ENCODE peak calls at places on chromosomes 1 and 21, in eight cellular contexts. T is CD4-positive, alpha-beta T cell; P is head of caudate nucleus; I is AG08395; C is Daoy; K is psoas muscle; E is activated CD4-positive, alpha-beta T cell treated with anti-CD3 and anti-CD28 coated beads, Interleukin-2, amount 50 U/mL, for 1 hour; L is posterior cingulate gyrus. B is an unnamed sample.

GRCh38 chr1:1889847-1890505 is 911 bp downstream of the GNB1 start:
- DNase-seq in T (no peak), P (peak), I (peak), C (peak), K (peak), E (peak), L (peak), B (peak)

GRCh38 chr21:25080706-25081495 is 526.4 kb downstream of the MRPL39 start:
- DNase-seq in T (no peak), P (no peak), I (peak), C (no peak), K (no peak), E (no peak), L (no peak), B (no peak)

GRCh38 chr1:29392486-29393450 is 156.4 kb downstream of the PTPRU start:
- DNase-seq in T (no peak), P (peak), I (no peak), C (no peak), K (no peak), E (no peak), L (no peak), B (no peak)

GRCh38 chr1:94180650-94181049 is 56.7 kb downstream of the ARHGAP29 start:
- DNase-seq in T (no peak), P (no peak), I (peak), C (no peak), K (no peak), E (no peak), L (no peak), B (no peak)

GRCh38 chr1:78375996-78376395 is 114.8 kb upstream of the PTGFR start:
- DNase-seq in T (no peak), P (no peak), I (peak), C (peak), K (no peak), E (no peak), L (no peak), B (no peak)

GRCh38 chr1:14614326-14614725 is 15.8 kb downstream of the KAZN start:
- DNase-seq in T (no peak), P (peak), I (no peak), C (no peak), K (no peak), E (no peak), L (no peak), B (no peak)

GRCh38 chr1:10380594-10381275 is 18.1 kb upstream of the PGD start:
- DNase-seq in T (no peak), P (peak), I (peak), C (peak), K (no peak), E (no peak), L (peak), B (no peak)

GRCh38 chr1:184838374-184838995 is 83.8 kb upstream of the EDEM3 start:
- DNase-seq in T (no peak), P (peak), I (peak), C (peak), K (peak), E (no peak), L (peak), B (no peak)

GRCh38 chr1:97814121-97814520 is 106.7 kb downstream of the DPYD start:
- DNase-seq in T (no peak), P (no peak), I (peak), C (no peak), K (no peak), E (no peak), L (no peak), B (no peak)

GRCh38 chr1:52343982-52344381 is 22.0 kb downstream of the CC2D1B start:
- DNase-seq in T (no peak), P (no peak), I (no peak), C (no peak), K (no peak), E (no peak), L (no peak), B (no peak)

GRCh38 chr1:67830226-67830625 is 3.0 kb downstream of the GNG12 start:
- DNase-seq in T (no peak), P (no peak), I (no peak), C (peak), K (no peak), E (no peak), L (no peak), B (no peak)

GRCh38 chr1:227926896-227927885 is 20.5 kb downstream of the WNT9A start:
- DNase-seq in T (no peak), P (no peak), I (no peak), C (no peak), K (no peak), E (no peak), L (peak), B (no peak)

GRCh38 chr1:94160811-94161210 is 39.9 kb upstream of the ABCA4 start:
- DNase-seq in T (no peak), P (no peak), I (peak), C (peak), K (no peak), E (no peak), L (no peak), B (peak)

GRCh38 chr1:212285685-212286436 is 651 bp downstream of the PPP2R5A start:
- DNase-seq in T (peak), P (peak), I (peak), C (peak), K (peak), E (peak), L (peak), B (peak)

GRCh38 chr1:19421365-19421764 is 64.0 kb downstream of the CAPZB start:
- DNase-seq in T (no peak), P (no peak), I (no peak), C (no peak), K (no peak), E (no peak), L (peak), B (no peak)

GRCh38 chr21:45033791-45034555 is 40.4 kb upstream of the ADARB1 start:
- DNase-seq in T (no peak), P (no peak), I (peak), C (no peak), K (peak), E (no peak), L (peak), B (no peak)

GRCh38 chr1:85650645-85651044 is 57.6 kb downstream of the ZNHIT6 start:
- DNase-seq in T (no peak), P (no peak), I (no peak), C (no peak), K (no peak), E (no peak), L (no peak), B (no peak)

GRCh38 chr1:28359592-28360239 is 9.8 kb upstream of the PHACTR4 start:
- DNase-seq in T (peak), P (peak), I (peak), C (peak), K (peak), E (peak), L (peak), B (peak)

GRCh38 chr1:203661572-203661971 is 34.9 kb downstream of the ATP2B4 start:
- DNase-seq in T (no peak), P (no peak), I (no peak), C (peak), K (peak), E (no peak), L (no peak), B (peak)

GRCh38 chr1:248852548-248852947 is 6.3 kb downstream of the ZNF692 start:
- DNase-seq in T (no peak), P (no peak), I (no peak), C (no peak), K (no peak), E (no peak), L (peak), B (no peak)

GRCh38 chr1:198893763-198894444 is 255.1 kb downstream of the PTPRC start:
- DNase-seq in T (no peak), P (no peak), I (peak), C (no peak), K (no peak), E (no peak), L (no peak), B (no peak)

GRCh38 chr1:205538211-205538840 is 33.9 kb downstream of the CDK18 start:
- DNase-seq in T (no peak), P (peak), I (no peak), C (no peak), K (no peak), E (no peak), L (peak), B (no peak)

GRCh38 chr1:196355206-196355786 is 252.9 kb downstream of the KCNT2 start:
- DNase-seq in T (no peak), P (no peak), I (peak), C (no peak), K (no peak), E (no peak), L (no peak), B (no peak)

GRCh38 chr1:157994081-157994581 is 686 bp downstream of the KIRREL1 start:
- DNase-seq in T (no peak), P (no peak), I (no peak), C (no peak), K (peak), E (no peak), L (peak), B (no peak)

B was measured in SW480.